ENCODE peak calls at places on chromosomes 1 and 21, in seven cellular contexts. One of them, this sample, is unnamed.

GRCh38 chr1:162690672-162691434 is 58.6 kb downstream of the DDR2 start:
- DNase-seq in HL-60: no peak
- DNase-seq in psoas muscle: peak; percentile 71
- DNase-seq in body of pancreas: peak; percentile 47
- DNase-seq in mesothelial cell of epicardium: no peak
- DNase-seq in PC-9: peak; percentile 59
- DNase-seq in AG09319: peak; percentile 80
- DNase-seq in this sample: no peak

GRCh38 chr21:46243325-46243724 is 14.8 kb upstream of the LSS start:
- DNase-seq in HL-60: no peak
- DNase-seq in psoas muscle: no peak
- DNase-seq in body of pancreas: no peak
- DNase-seq in mesothelial cell of epicardium: no peak
- DNase-seq in PC-9: no peak
- DNase-seq in AG09319: no peak
- DNase-seq in this sample: no peak

GRCh38 chr1:30384286-30385245 is 338.8 kb downstream of the MATN1 start:
- DNase-seq in HL-60: no peak
- DNase-seq in psoas muscle: no peak
- DNase-seq in body of pancreas: no peak
- DNase-seq in mesothelial cell of epicardium: no peak
- DNase-seq in PC-9: no peak
- DNase-seq in AG09319: no peak
- DNase-seq in this sample: no peak

GRCh38 chr1:66521736-66522365 is 12.1 kb upstream of the SGIP1 start:
- DNase-seq in HL-60: no peak
- DNase-seq in psoas muscle: no peak
- DNase-seq in body of pancreas: no peak
- DNase-seq in mesothelial cell of epicardium: no peak
- DNase-seq in PC-9: no peak
- DNase-seq in AG09319: peak; percentile 56
- DNase-seq in this sample: no peak

GRCh38 chr1:157724537-157725213 is 24.1 kb upstream of the FCRL3 start:
- DNase-seq in HL-60: no peak
- DNase-seq in psoas muscle: no peak
- DNase-seq in body of pancreas: no peak
- DNase-seq in mesothelial cell of epicardium: no peak
- DNase-seq in PC-9: no peak
- DNase-seq in AG09319: no peak
- DNase-seq in this sample: no peak

GRCh38 chr1:3510136-3510955 is 55.9 kb downstream of the ARHGEF16 start:
- DNase-seq in HL-60: no peak
- DNase-seq in psoas muscle: no peak
- DNase-seq in body of pancreas: no peak
- DNase-seq in mesothelial cell of epicardium: no peak
- DNase-seq in PC-9: no peak
- DNase-seq in AG09319: no peak
- DNase-seq in this sample: no peak

GRCh38 chr1:58551741-58552140 is 5.2 kb upstream of the OMA1 start:
- DNase-seq in HL-60: no peak
- DNase-seq in psoas muscle: no peak
- DNase-seq in body of pancreas: no peak
- DNase-seq in mesothelial cell of epicardium: no peak
- DNase-seq in PC-9: no peak
- DNase-seq in AG09319: no peak
- DNase-seq in this sample: no peak

GRCh38 chr1:20184481-20184900 is 1.4 kb upstream of the UBXN10 start:
- DNase-seq in HL-60: peak; percentile 87
- DNase-seq in psoas muscle: no peak
- DNase-seq in body of pancreas: no peak
- DNase-seq in mesothelial cell of epicardium: no peak
- DNase-seq in PC-9: no peak
- DNase-seq in AG09319: no peak
- DNase-seq in this sample: no peak

GRCh38 chr1:236338096-236338495 is 56.0 kb upstream of the EDARADD start:
- DNase-seq in HL-60: no peak
- DNase-seq in psoas muscle: no peak
- DNase-seq in body of pancreas: no peak
- DNase-seq in mesothelial cell of epicardium: no peak
- DNase-seq in PC-9: no peak
- DNase-seq in AG09319: no peak
- DNase-seq in this sample: no peak

GRCh38 chr1:221247050-221247449 is 367.8 kb downstream of the HLX start:
- DNase-seq in HL-60: no peak
- DNase-seq in psoas muscle: no peak
- DNase-seq in body of pancreas: no peak
- DNase-seq in mesothelial cell of epicardium: no peak
- DNase-seq in PC-9: no peak
- DNase-seq in AG09319: no peak
- DNase-seq in this sample: no peak

GRCh38 chr1:7402548-7402850 is 368.6 kb upstream of the VAMP3 start:
- DNase-seq in HL-60: no peak
- DNase-seq in psoas muscle: no peak
- DNase-seq in body of pancreas: no peak
- DNase-seq in mesothelial cell of epicardium: no peak
- DNase-seq in PC-9: no peak
- DNase-seq in AG09319: no peak
- DNase-seq in this sample: no peak

GRCh38 chr1:54153548-54154439 is 994 bp upstream of the CDCP2 start:
- DNase-seq in HL-60: peak; percentile 52
- DNase-seq in psoas muscle: peak; percentile 79
- DNase-seq in body of pancreas: peak; percentile 81
- DNase-seq in mesothelial cell of epicardium: no peak
- DNase-seq in PC-9: peak; percentile 61
- DNase-seq in AG09319: peak; percentile 44
- DNase-seq in this sample: no peak

GRCh38 chr1:167881069-167881468 is 32.9 kb downstream of the ADCY10 start:
- DNase-seq in HL-60: no peak
- DNase-seq in psoas muscle: no peak
- DNase-seq in body of pancreas: no peak
- DNase-seq in mesothelial cell of epicardium: no peak
- DNase-seq in PC-9: no peak
- DNase-seq in AG09319: no peak
- DNase-seq in this sample: no peak

GRCh38 chr1:221816899-221817298 is 75.0 kb upstream of the DUSP10 start:
- DNase-seq in HL-60: no peak
- DNase-seq in psoas muscle: no peak
- DNase-seq in body of pancreas: no peak
- DNase-seq in mesothelial cell of epicardium: no peak
- DNase-seq in PC-9: no peak
- DNase-seq in AG09319: no peak
- DNase-seq in this sample: no peak

GRCh38 chr1:72397786-72398185 is 115.4 kb upstream of the NEGR1 start:
- DNase-seq in HL-60: no peak
- DNase-seq in psoas muscle: no peak
- DNase-seq in body of pancreas: no peak
- DNase-seq in mesothelial cell of epicardium: no peak
- DNase-seq in PC-9: peak; percentile 4
- DNase-seq in AG09319: peak; percentile 55
- DNase-seq in this sample: no peak

GRCh38 chr1:150629115-150629928 is at the start of gene ENSA:
- DNase-seq in HL-60: peak; percentile 99
- DNase-seq in psoas muscle: peak; percentile 97
- DNase-seq in body of pancreas: peak; percentile 99
- DNase-seq in mesothelial cell of epicardium: peak; percentile 93
- DNase-seq in PC-9: peak; percentile 95
- DNase-seq in AG09319: peak; percentile 99
- DNase-seq in this sample: peak; percentile 95

GRCh38 chr1:42420911-42421585 is 34.8 kb downstream of the ZMYND12 start:
- DNase-seq in HL-60: no peak
- DNase-seq in psoas muscle: peak; percentile 19
- DNase-seq in body of pancreas: peak; percentile 76
- DNase-seq in mesothelial cell of epicardium: peak; percentile 73
- DNase-seq in PC-9: no peak
- DNase-seq in AG09319: peak; percentile 27
- DNase-seq in this sample: no peak

GRCh38 chr1:212196355-212196754 is 88.9 kb upstream of the PPP2R5A start:
- DNase-seq in HL-60: no peak
- DNase-seq in psoas muscle: no peak
- DNase-seq in body of pancreas: no peak
- DNase-seq in mesothelial cell of epicardium: no peak
- DNase-seq in PC-9: no peak
- DNase-seq in AG09319: no peak
- DNase-seq in this sample: no peak

GRCh38 chr1:18948048-18948912 is 8.2 kb downstream of the IFFO2 start:
- DNase-seq in HL-60: no peak
- DNase-seq in psoas muscle: no peak
- DNase-seq in body of pancreas: no peak
- DNase-seq in mesothelial cell of epicardium: no peak
- DNase-seq in PC-9: no peak
- DNase-seq in AG09319: no peak
- DNase-seq in this sample: no peak

GRCh38 chr21:24514081-24514733 is 1093.1 kb downstream of the MRPL39 start:
- DNase-seq in HL-60: no peak
- DNase-seq in psoas muscle: no peak
- DNase-seq in body of pancreas: no peak
- DNase-seq in mesothelial cell of epicardium: no peak
- DNase-seq in PC-9: no peak
- DNase-seq in AG09319: no peak
- DNase-seq in this sample: no peak

GRCh38 chr1:114756949-114757454 is 782 bp downstream of the CSDE1 start:
- DNase-seq in HL-60: peak; percentile 66
- DNase-seq in psoas muscle: peak; percentile 58
- DNase-seq in body of pancreas: peak; percentile 27
- DNase-seq in mesothelial cell of epicardium: peak; percentile 48
- DNase-seq in PC-9: peak; percentile 16
- DNase-seq in AG09319: peak; percentile 15
- DNase-seq in this sample: no peak

GRCh38 chr1:90850181-90850924 is 133.3 kb upstream of the BARHL2 start:
- DNase-seq in HL-60: no peak
- DNase-seq in psoas muscle: peak; percentile 36
- DNase-seq in body of pancreas: peak; percentile 29
- DNase-seq in mesothelial cell of epicardium: peak; percentile 43
- DNase-seq in PC-9: peak; percentile 28
- DNase-seq in AG09319: no peak
- DNase-seq in this sample: no peak

GRCh38 chr1:7671676-7672075 is 99.4 kb upstream of the VAMP3 start:
- DNase-seq in HL-60: no peak
- DNase-seq in psoas muscle: no peak
- DNase-seq in body of pancreas: no peak
- DNase-seq in mesothelial cell of epicardium: no peak
- DNase-seq in PC-9: no peak
- DNase-seq in AG09319: no peak
- DNase-seq in this sample: no peak

GRCh38 chr1:233393926-233394680 is 66.6 kb downstream of the MAP3K21 start:
- DNase-seq in HL-60: no peak
- DNase-seq in psoas muscle: no peak
- DNase-seq in body of pancreas: no peak
- DNase-seq in mesothelial cell of epicardium: no peak
- DNase-seq in PC-9: no peak
- DNase-seq in AG09319: no peak
- DNase-seq in this sample: no peak

GRCh38 chr1:11730429-11730861 is 5.5 kb upstream of the AGTRAP start:
- DNase-seq in HL-60: peak; percentile 95
- DNase-seq in psoas muscle: no peak
- DNase-seq in body of pancreas: peak; percentile 58
- DNase-seq in mesothelial cell of epicardium: no peak
- DNase-seq in PC-9: no peak
- DNase-seq in AG09319: no peak
- DNase-seq in this sample: no peak

GRCh38 chr1:88802404-88802803 is 89.0 kb downstream of the GTF2B start:
- DNase-seq in HL-60: no peak
- DNase-seq in psoas muscle: no peak
- DNase-seq in body of pancreas: no peak
- DNase-seq in mesothelial cell of epicardium: no peak
- DNase-seq in PC-9: no peak
- DNase-seq in AG09319: no peak
- DNase-seq in this sample: no peak

GRCh38 chr1:88802950-88803349 is 88.4 kb downstream of the GTF2B start:
- DNase-seq in HL-60: no peak
- DNase-seq in psoas muscle: no peak
- DNase-seq in body of pancreas: no peak
- DNase-seq in mesothelial cell of epicardium: no peak
- DNase-seq in PC-9: no peak
- DNase-seq in AG09319: no peak
- DNase-seq in this sample: no peak

GRCh38 chr1:88801575-88802208 is 89.7 kb downstream of the GTF2B start:
- DNase-seq in HL-60: peak; percentile 66
- DNase-seq in psoas muscle: no peak
- DNase-seq in body of pancreas: no peak
- DNase-seq in mesothelial cell of epicardium: no peak
- DNase-seq in PC-9: no peak
- DNase-seq in AG09319: no peak
- DNase-seq in this sample: no peak

GRCh38 chr1:88799433-88799832 is 91.9 kb downstream of the GTF2B start:
- DNase-seq in HL-60: peak; percentile 2
- DNase-seq in psoas muscle: no peak
- DNase-seq in body of pancreas: no peak
- DNase-seq in mesothelial cell of epicardium: no peak
- DNase-seq in PC-9: no peak
- DNase-seq in AG09319: no peak
- DNase-seq in this sample: no peak

GRCh38 chr1:88800382-88801051 is 90.8 kb downstream of the GTF2B start:
- DNase-seq in HL-60: no peak
- DNase-seq in psoas muscle: no peak
- DNase-seq in body of pancreas: peak; percentile 34
- DNase-seq in mesothelial cell of epicardium: no peak
- DNase-seq in PC-9: no peak
- DNase-seq in AG09319: no peak
- DNase-seq in this sample: no peak
- TF ChIP-seq CTCF in HL-60: peak; percentile 20
- TF ChIP-seq CTCF in psoas muscle: peak; percentile 65
- TF ChIP-seq CTCF in body of pancreas: peak; percentile 50
- TF ChIP-seq CTCF in mesothelial cell of epicardium: no peak
- TF ChIP-seq CTCF in PC-9: peak; percentile 85
- TF ChIP-seq CTCF in AG09319: peak; percentile 31
- TF ChIP-seq CTCF in this sample: peak; percentile 75

GRCh38 chr1:153293847-153294246 is 18.9 kb downstream of the PGLYRP3 start:
- DNase-seq in HL-60: no peak
- DNase-seq in psoas muscle: no peak
- DNase-seq in body of pancreas: no peak
- DNase-seq in mesothelial cell of epicardium: no peak
- DNase-seq in PC-9: no peak
- DNase-seq in AG09319: no peak
- DNase-seq in this sample: no peak
- TF ChIP-seq CTCF in HL-60: no peak
- TF ChIP-seq CTCF in psoas muscle: no peak
- TF ChIP-seq CTCF in body of pancreas: no peak
- TF ChIP-seq CTCF in mesothelial cell of epicardium: no peak
- TF ChIP-seq CTCF in PC-9: no peak
- TF ChIP-seq CTCF in AG09319: no peak
- TF ChIP-seq CTCF in this sample: no peak

GRCh38 chr1:214550339-214551051 is 907 bp downstream of the PTPN14 start:
- DNase-seq in HL-60: no peak
- DNase-seq in psoas muscle: no peak
- DNase-seq in body of pancreas: no peak
- DNase-seq in mesothelial cell of epicardium: no peak
- DNase-seq in PC-9: peak; percentile 5
- DNase-seq in AG09319: no peak
- DNase-seq in this sample: no peak
- TF ChIP-seq CTCF in HL-60: no peak
- TF ChIP-seq CTCF in psoas muscle: no peak
- TF ChIP-seq CTCF in body of pancreas: no peak
- TF ChIP-seq CTCF in mesothelial cell of epicardium: no peak
- TF ChIP-seq CTCF in PC-9: no peak
- TF ChIP-seq CTCF in AG09319: no peak
- TF ChIP-seq CTCF in this sample: peak; percentile 12

DNA sequence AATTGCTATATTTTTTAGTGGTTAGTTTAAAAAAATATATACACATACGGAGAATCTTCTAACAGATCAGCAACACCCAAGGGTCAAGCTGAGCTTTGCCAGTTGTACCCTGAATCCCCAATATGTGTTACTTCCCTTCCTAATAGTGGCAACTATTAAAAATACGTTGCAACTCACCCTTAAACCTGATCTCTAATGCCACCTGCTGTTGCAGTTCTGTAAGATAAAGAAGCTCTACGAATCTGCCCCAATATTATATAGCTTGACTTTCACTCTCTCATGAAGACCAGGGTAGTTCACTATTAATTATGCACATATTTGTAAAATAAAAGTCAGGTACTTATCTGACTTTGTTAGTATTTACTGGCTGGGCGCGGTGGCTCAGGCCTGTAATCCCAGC is 58.4 kb downstream of the ASH1L start:
- DNase-seq in HL-60: peak; percentile 17
- DNase-seq in psoas muscle: no peak
- DNase-seq in body of pancreas: peak; percentile 9
- DNase-seq in mesothelial cell of epicardium: no peak
- DNase-seq in PC-9: no peak
- DNase-seq in AG09319: no peak
- DNase-seq in this sample: no peak
- TF ChIP-seq CTCF in HL-60: no peak
- TF ChIP-seq CTCF in psoas muscle: peak; percentile 32
- TF ChIP-seq CTCF in body of pancreas: peak; percentile 31
- TF ChIP-seq CTCF in mesothelial cell of epicardium: peak; percentile 37
- TF ChIP-seq CTCF in PC-9: peak; percentile 50
- TF ChIP-seq CTCF in AG09319: peak; percentile 24
- TF ChIP-seq CTCF in this sample: peak; percentile 40

This sample was measured in type B pancreatic cell.